ENCODE peak calls at places on chromosomes 2 and 18, in five cellular contexts. B is CD4-positive, alpha-beta T cell; A is A549; K is EH; Z is SJCRH30. J is an unnamed sample.

GRCh38 chr2:149763358-149763757 is 175.8 kb upstream of the MMADHC start:
- DNase-seq in B (no peak), A (no peak), K (no peak), Z (no peak), J (no peak)

GRCh38 chr18:60978338-60978737 is 354.9 kb upstream of the CDH20 start:
- DNase-seq in B (no peak), A (no peak), K (no peak), Z (no peak), J (no peak)

GRCh38 chr18:50454379-50455005 is 79.6 kb downstream of the SKA1 start:
- DNase-seq in B (no peak), A (no peak), K (no peak), Z (no peak), J (no peak)

GRCh38 chr2:134107402-134107801 is 146.5 kb upstream of the MGAT5 start:
- DNase-seq in B (no peak), A (no peak), K (no peak), Z (no peak), J (no peak)

GRCh38 chr2:109378682-109379081 is 235.1 kb downstream of the SEPTIN10 start:
- DNase-seq in B (no peak), A (no peak), K (peak), Z (no peak), J (no peak)

GRCh38 chr2:178241852-178242551 is 47.7 kb downstream of the OSBPL6 start:
- DNase-seq in B (no peak), A (peak), K (peak), Z (peak), J (no peak)

GRCh38 chr2:239396881-239397681 is 3.7 kb downstream of the HDAC4 start:
- DNase-seq in B (peak), A (no peak), K (no peak), Z (no peak), J (no peak)

GRCh38 chr18:36189486-36189885 is 2.2 kb downstream of the MOCOS start:
- DNase-seq in B (no peak), A (no peak), K (no peak), Z (no peak), J (no peak)

GRCh38 chr2:189631849-189632248 is 29.4 kb upstream of the ASNSD1 start:
- DNase-seq in B (no peak), A (no peak), K (peak), Z (no peak), J (no peak)

GRCh38 chr2:207683879-207684627 is 27.4 kb upstream of the CCNYL1 start:
- DNase-seq in B (no peak), A (peak), K (peak), Z (no peak), J (peak)

GRCh38 chr18:46712406-46712805 is 44.4 kb downstream of the ST8SIA5 start:
- DNase-seq in B (no peak), A (no peak), K (peak), Z (no peak), J (no peak)

GRCh38 chr2:71609958-71610357 is 156.6 kb downstream of the DYSF start:
- DNase-seq in B (no peak), A (peak), K (peak), Z (peak), J (no peak)

GRCh38 chr2:133107436-133107835 is 437.4 kb upstream of the LYPD1 start:
- DNase-seq in B (no peak), A (no peak), K (no peak), Z (no peak), J (no peak)

GRCh38 chr2:21263622-21264021 is 139.9 kb downstream of the TDRD15 start:
- DNase-seq in B (no peak), A (no peak), K (no peak), Z (no peak), J (no peak)

GRCh38 chr2:107747964-107748583 is 78.6 kb upstream of the RGPD4 start:
- DNase-seq in B (no peak), A (no peak), K (no peak), Z (no peak), J (no peak)

GRCh38 chr2:43024515-43024962 is 201.9 kb downstream of the ZFP36L2 start:
- DNase-seq in B (peak), A (peak), K (peak), Z (peak), J (peak)

GRCh38 chr2:46780801-46781445 is 134.7 kb downstream of the MCFD2 start:
- DNase-seq in B (no peak), A (no peak), K (peak), Z (no peak), J (no peak)

GRCh38 chr2:196915512-196916189 is 10.9 kb downstream of the PGAP1 start:
- DNase-seq in B (no peak), A (no peak), K (no peak), Z (no peak), J (no peak)

GRCh38 chr2:226366920-226367319 is 432.7 kb downstream of the IRS1 start:
- DNase-seq in B (no peak), A (no peak), K (no peak), Z (no peak), J (no peak)

GRCh38 chr18:49479381-49480137 is 7.5 kb downstream of the C18orf32 start:
- DNase-seq in B (no peak), A (no peak), K (no peak), Z (no peak), J (no peak)